ENCODE peak calls at places on chromosome 10, in four cellular contexts. P is IMR-90, N is K562, X is GM12878. F is an unnamed sample.
A peak's percentile ranks its signal among the peaks of the same experiment; 100 is the strongest.

GRCh38 chr10:117483056-117483590 is 59.4 kb upstream of the EMX2 start:
- DNase-seq in P (no peak), N (no peak), X (no peak), F (no peak)

GRCh38 chr10:46050956-46051355 is 4.9 kb upstream of the MSMB start:
- DNase-seq in P (no peak), N (no peak), X (no peak), F (no peak)

GRCh38 chr10:52322941-52323340 is 8.9 kb downstream of the DKK1 start:
- DNase-seq in P (peak; percentile 19), N (no peak), X (no peak), F (no peak)

GRCh38 chr10:79047875-79048638 is 20.7 kb upstream of the ZMIZ1 start:
- DNase-seq in P (no peak), N (peak; percentile 86), X (no peak), F (no peak)

GRCh38 chr10:70319183-70319582 is 35.4 kb upstream of the NPFFR1 start:
- DNase-seq in P (no peak), N (no peak), X (no peak), F (no peak)

GRCh38 chr10:13882112-13882711 is 295.4 kb downstream of the PRPF18 start:
- DNase-seq in P (peak; percentile 98), N (no peak), X (no peak), F (peak; percentile 96)

GRCh38 chr10:82438277-82438676 is 563.3 kb downstream of the NRG3 start:
- DNase-seq in P (no peak), N (no peak), X (no peak), F (no peak)

GRCh38 chr10:125236091-125236490 is 75.7 kb upstream of the CTBP2 start:
- DNase-seq in P (no peak), N (no peak), X (no peak), F (no peak)

GRCh38 chr10:110420401-110421193 is 77.1 kb upstream of the DUSP5 start:
- DNase-seq in P (peak; percentile 61), N (no peak), X (no peak), F (peak; percentile 81)

GRCh38 chr10:91652364-91652763 is 19.5 kb upstream of the PPP1R3C start:
- DNase-seq in P (peak; percentile 95), N (no peak), X (no peak), F (no peak)

GRCh38 chr10:92279297-92279696 is 11.6 kb downstream of the CPEB3 start:
- DNase-seq in P (peak; percentile 44), N (no peak), X (no peak), F (peak; percentile 33)

GRCh38 chr10:97297556-97298222 is 5.3 kb upstream of the ARHGAP19 start:
- DNase-seq in P (no peak), N (peak; percentile 72), X (no peak), F (no peak)

GRCh38 chr10:14118953-14119352 is 211.8 kb downstream of the FRMD4A start:
- DNase-seq in P (no peak), N (no peak), X (no peak), F (no peak)

GRCh38 chr10:22434521-22434920 is 89.2 kb downstream of the SPAG6 start:
- DNase-seq in P (no peak), N (no peak), X (no peak), F (no peak)

GRCh38 chr10:35336921-35337741 is 822 bp downstream of the CCNY start:
- DNase-seq in P (no peak), N (peak; percentile 48), X (no peak), F (peak; percentile 36)

GRCh38 chr10:77943086-77943901 is 16.7 kb upstream of the DLG5 start:
- DNase-seq in P (peak; percentile 73), N (peak; percentile 58), X (no peak), F (peak; percentile 69)

GRCh38 chr10:128180843-128181242 is 54.6 kb upstream of the MKI67 start:
- DNase-seq in P (no peak), N (no peak), X (no peak), F (no peak)

GRCh38 chr10:43673471-43673870 is 24.8 kb upstream of the ZNF32 start:
- DNase-seq in P (no peak), N (no peak), X (no peak), F (no peak)

GRCh38 chr10:13769926-13770325 is 183.2 kb downstream of the PRPF18 start:
- DNase-seq in P (peak; percentile 80), N (no peak), X (no peak), F (no peak)

GRCh38 chr10:78981970-78982281 is 86.8 kb upstream of the ZMIZ1 start:
- DNase-seq in P (no peak), N (no peak), X (no peak), F (no peak)

GRCh38 chr10:46559231-46559671 is 2.8 kb upstream of the GPRIN2 start:
- DNase-seq in P (no peak), N (no peak), X (no peak), F (no peak)

GRCh38 chr10:1643911-1644810 is 93.2 kb downstream of the ADARB2 start:
- DNase-seq in P (no peak), N (no peak), X (no peak), F (no peak)

GRCh38 chr10:102101152-102101551 is 19.0 kb downstream of the LDB1 start:
- DNase-seq in P (no peak), N (no peak), X (no peak), F (no peak)

GRCh38 chr10:33333260-33334169 is 952 bp downstream of the NRP1 start:
- DNase-seq in P (no peak), N (no peak), X (no peak), F (peak; percentile 55)

GRCh38 chr10:70343712-70344111 is 38.7 kb downstream of the LRRC20 start:
- DNase-seq in P (no peak), N (no peak), X (no peak), F (no peak)

GRCh38 chr10:11290156-11290890 is 272.7 kb downstream of the CELF2 start:
- DNase-seq in P (no peak), N (no peak), X (no peak), F (no peak)

GRCh38 chr10:44382131-44382858 is 2.6 kb downstream of the CXCL12 start:
- DNase-seq in P (no peak), N (no peak), X (no peak), F (no peak)

GRCh38 chr10:9302142-9302746 is 1247.8 kb downstream of the GATA3 start:
- DNase-seq in P (peak; percentile 53), N (peak; percentile 8), X (no peak), F (peak; percentile 79)

GRCh38 chr10:100345570-100346330 is 1.3 kb upstream of the SCD start:
- DNase-seq in P (peak; percentile 74), N (no peak), X (no peak), F (no peak)
- TF ChIP-seq FOS in P (no peak), N (no peak), X (no peak), F (no peak)

DNA sequence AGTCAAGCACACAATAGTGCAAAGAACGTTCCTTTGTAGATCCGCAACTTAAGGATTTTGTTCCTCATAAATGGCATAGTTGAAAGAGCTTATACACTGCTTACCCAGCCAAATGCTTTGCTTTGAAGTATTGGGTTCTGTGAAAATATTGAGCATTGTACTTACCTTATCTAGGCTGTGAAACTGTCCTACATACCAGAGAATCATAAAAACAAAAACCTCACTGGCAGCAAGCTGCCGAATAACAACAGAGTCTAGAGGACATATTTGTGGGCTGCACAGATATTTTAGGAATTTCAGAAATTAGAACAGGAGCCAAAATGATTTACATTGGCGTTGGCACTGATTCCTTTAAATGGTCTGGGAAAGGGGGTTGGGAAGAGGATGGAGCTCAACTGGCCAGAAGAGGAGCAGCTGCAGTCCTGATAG is 174.8 kb downstream of the RTKN2 start:
- DNase-seq in P (peak; percentile 79), N (no peak), X (no peak), F (peak; percentile 70)
- TF ChIP-seq FOS in P (no peak), N (no peak), X (no peak), F (no peak)

DNA sequence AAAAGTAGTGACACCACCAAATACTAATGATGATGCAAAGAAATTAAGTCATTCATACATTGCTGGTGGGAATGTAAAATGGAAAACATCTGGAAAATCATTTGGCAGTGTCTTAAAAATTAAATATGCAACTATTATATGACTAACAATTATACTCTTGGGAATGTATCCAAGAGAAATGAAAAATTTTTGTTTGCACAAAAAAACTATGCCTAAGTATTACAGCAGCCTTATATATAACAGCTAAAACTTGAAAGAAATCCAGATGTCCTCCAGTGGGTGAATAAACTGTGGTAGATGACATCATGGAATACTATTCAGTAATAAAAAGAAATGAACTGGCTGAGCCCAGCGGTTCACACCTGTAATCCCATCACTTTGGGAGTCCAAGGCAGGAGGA is 132.0 kb downstream of the NEBL start:
- DNase-seq in P (no peak), N (no peak), X (no peak), F (no peak)
- TF ChIP-seq FOS in P (no peak), N (no peak), X (no peak), F (no peak)

GRCh38 chr10:132546567-132547420 is 9.2 kb downstream of the INPP5A start:
- DNase-seq in P (no peak), N (no peak), X (no peak), F (no peak)
- TF ChIP-seq FOS in P (no peak), N (no peak), X (no peak), F (no peak)

F was measured in endothelial cell of umbilical vein.